ENCODE peak calls at places on chromosomes 12 and 14, in six cellular contexts. T is neural progenitor cell, V is HCT116, Y is PC-3, F is GM23338, D is MM.1S. E is an unnamed sample.

GRCh38 chr14:89757313-89757939 is 197.1 kb downstream of the EFCAB11 start:
- DNase-seq in D (no peak), T (no peak), V (no peak), F (no peak), Y (no peak), E (no peak)

GRCh38 chr12:108371801-108372344 is 32.8 kb upstream of the CMKLR1 start:
- DNase-seq in Y (no peak), D (no peak), T (no peak), V (no peak), F (no peak), E (peak; percentile 48)

GRCh38 chr12:1821805-1822204 is 1.4 kb downstream of the LRTM2 start:
- DNase-seq in D (no peak), F (no peak), T (peak; percentile 23), V (no peak), Y (no peak), E (no peak)

GRCh38 chr14:61178226-61179060 is 102.7 kb downstream of the TMEM30B start:
- DNase-seq in F (no peak), T (no peak), V (peak; percentile 83), Y (peak; percentile 99), D (peak; percentile 35), E (peak; percentile 29)

GRCh38 chr14:92539875-92540274 is 26.3 kb downstream of the RIN3 start:
- DNase-seq in T (no peak), F (no peak), D (no peak), V (no peak), Y (no peak), E (no peak)

GRCh38 chr12:12995088-12995487 is 5.0 kb downstream of the HEBP1 start:
- DNase-seq in V (no peak), Y (no peak), F (no peak), T (no peak), D (no peak), E (no peak)

GRCh38 chr12:86249856-86250255 is 6.3 kb downstream of the MGAT4C start:
- DNase-seq in Y (no peak), T (no peak), D (no peak), F (no peak), V (no peak), E (no peak)

GRCh38 chr14:78598046-78598652 is 428.0 kb downstream of the NRXN3 start:
- DNase-seq in D (peak; percentile 58), Y (peak; percentile 74), F (peak; percentile 89), V (peak; percentile 29), T (peak; percentile 88), E (peak; percentile 83)

GRCh38 chr14:75861161-75861621 is 120.6 kb downstream of the TGFB3 start:
- DNase-seq in D (peak; percentile 12), T (no peak), Y (peak; percentile 56), V (peak; percentile 56), F (peak; percentile 77), E (peak; percentile 48)

GRCh38 chr12:67096533-67097318 is 172.4 kb upstream of the CAND1 start:
- DNase-seq in Y (peak; percentile 19), D (no peak), T (no peak), F (no peak), V (no peak), E (no peak)

GRCh38 chr12:64688715-64689114 is 70.5 kb downstream of the GNS start:
- DNase-seq in Y (no peak), D (no peak), V (no peak), T (no peak), F (no peak), E (no peak)

GRCh38 chr12:43112101-43112661 is 439.8 kb downstream of the ADAMTS20 start:
- DNase-seq in Y (no peak), D (no peak), F (no peak), V (no peak), T (no peak), E (peak; percentile 21)

GRCh38 chr12:4270016-4270669 is 3.4 kb upstream of the CCND2 start:
- DNase-seq in T (peak; percentile 11), Y (no peak), D (peak; percentile 45), F (peak; percentile 35), V (no peak), E (no peak)
- TF ChIP-seq EZH2 in T (peak; percentile 91), Y (no peak), D (no peak), F (peak; percentile 48), V (no peak), E (no peak)

GRCh38 chr12:40192704-40193255 is 32.0 kb upstream of the LRRK2 start:
- DNase-seq in Y (no peak), T (no peak), D (no peak), V (no peak), F (no peak), E (no peak)

GRCh38 chr12:40184493-40185302 is 40.1 kb upstream of the LRRK2 start:
- DNase-seq in Y (no peak), D (no peak), V (no peak), F (no peak), T (no peak), E (no peak)

GRCh38 chr12:40185303-40185693 is 39.5 kb upstream of the LRRK2 start:
- DNase-seq in T (no peak), F (no peak), V (no peak), Y (no peak), D (no peak), E (no peak)

GRCh38 chr12:40183745-40184144 is 41.1 kb upstream of the LRRK2 start:
- DNase-seq in D (no peak), T (no peak), Y (no peak), V (no peak), F (no peak), E (no peak)

DNA sequence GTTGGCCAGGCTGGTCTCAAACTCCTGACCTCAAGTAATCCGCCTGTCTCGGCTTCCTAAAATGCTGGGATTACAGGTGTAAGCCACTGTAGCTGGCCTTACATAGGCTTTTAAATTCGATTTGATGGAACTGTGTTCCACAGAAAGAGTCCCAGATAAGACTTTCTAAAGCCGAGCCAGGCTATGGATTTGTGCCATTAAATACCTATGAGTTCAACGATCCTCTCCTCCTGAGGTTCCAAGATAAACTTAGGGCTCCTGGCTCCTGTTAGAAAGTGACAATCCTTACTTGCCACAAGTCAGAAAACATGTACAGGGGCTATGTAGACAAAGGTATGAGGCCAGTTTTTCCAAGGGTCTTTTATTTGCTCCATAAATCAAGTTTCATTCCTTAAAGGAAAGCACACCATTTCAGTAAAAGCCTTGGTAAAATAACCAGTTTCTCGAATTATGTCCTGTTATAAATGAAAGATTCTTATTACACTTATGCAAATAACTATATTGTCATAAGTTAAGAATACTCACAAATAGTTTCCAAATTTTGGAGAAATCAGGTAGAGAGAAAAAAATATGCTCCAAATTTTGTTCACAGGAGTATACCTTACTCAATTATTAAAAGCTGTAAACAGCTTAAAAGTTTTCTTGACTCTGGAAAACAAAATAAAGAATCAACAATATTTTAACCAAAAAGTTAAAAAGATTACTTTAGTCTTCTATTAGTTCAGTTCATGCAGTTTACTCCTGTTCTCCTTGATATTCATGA is 36.1 kb upstream of the LRRK2 start:
- DNase-seq in Y (no peak), D (no peak), T (no peak), F (no peak), V (no peak), E (no peak)
- TF ChIP-seq EZH2phosphoT487 in Y (no peak), D (no peak), T (no peak), F (no peak), V (no peak), E (no peak)

GRCh38 chr12:122079038-122079531 is 529 bp downstream of the MLXIP start:
- DNase-seq in T (peak; percentile 54), D (peak; percentile 6), V (no peak), F (peak; percentile 62), Y (peak; percentile 39), E (peak; percentile 43)

GRCh38 chr12:122081108-122081696 is 2.6 kb downstream of the MLXIP start:
- DNase-seq in D (peak; percentile 9), V (no peak), T (no peak), Y (peak; percentile 92), F (no peak), E (no peak)

GRCh38 chr12:122078141-122079037 is at the start of gene MLXIP:
- DNase-seq in Y (peak; percentile 96), T (peak; percentile 97), D (peak; percentile 87), V (peak; percentile 72), F (peak; percentile 97), E (peak; percentile 98)

GRCh38 chr12:122080149-122081107 is 1.9 kb downstream of the MLXIP start:
- DNase-seq in Y (peak; percentile 92), T (peak; percentile 40), D (peak; percentile 6), F (peak; percentile 63), V (no peak), E (peak; percentile 52)

DNA sequence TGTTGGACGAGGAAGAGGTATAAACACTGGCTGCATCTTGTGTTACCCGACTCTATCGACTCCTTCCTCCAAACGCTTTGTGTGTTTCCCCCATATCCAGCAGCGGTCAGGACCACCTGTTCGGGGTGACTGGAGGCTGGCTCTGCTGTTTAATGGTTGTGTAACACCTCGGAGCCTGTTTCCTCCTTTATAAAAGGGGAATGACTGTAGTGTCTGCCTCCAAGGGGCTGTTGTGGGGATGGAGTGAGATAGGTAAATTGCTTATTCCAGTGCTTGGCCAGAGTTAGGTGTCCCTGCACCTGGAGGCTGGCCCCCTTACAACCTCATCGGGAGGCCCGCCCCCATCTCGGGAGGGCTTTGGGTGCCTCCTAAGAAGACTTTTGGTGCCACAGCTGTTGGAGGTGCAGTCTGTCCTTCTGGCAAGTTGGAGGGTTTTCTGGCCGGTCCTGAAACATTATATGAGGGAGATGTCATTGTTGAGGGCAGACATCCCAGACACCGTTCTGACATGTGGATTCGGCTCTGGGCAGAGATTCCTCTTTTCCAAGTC is 1.1 kb downstream of the MLXIP start:
- DNase-seq in T (no peak), Y (no peak), V (no peak), F (no peak), D (no peak), E (no peak)
- TF ChIP-seq EZH2 in T (peak; percentile 80), Y (no peak), V (no peak), F (no peak), D (no peak), E (no peak)

GRCh38 chr12:124422142-124422569 is 127.3 kb downstream of the RFLNA start:
- DNase-seq in T (no peak), D (no peak), V (no peak), Y (peak; percentile 78), F (no peak), E (peak; percentile 72)

GRCh38 chr12:124419292-124420040 is 124.6 kb downstream of the RFLNA start:
- DNase-seq in Y (no peak), T (no peak), D (no peak), F (no peak), V (no peak), E (no peak)

GRCh38 chr12:124420041-124420765 is 125.3 kb downstream of the RFLNA start:
- DNase-seq in F (no peak), V (no peak), D (no peak), Y (no peak), T (no peak), E (no peak)

GRCh38 chr12:124422570-124423523 is 128.0 kb downstream of the RFLNA start:
- DNase-seq in V (peak; percentile 84), F (no peak), T (no peak), Y (peak; percentile 91), D (no peak), E (peak; percentile 89)

DNA sequence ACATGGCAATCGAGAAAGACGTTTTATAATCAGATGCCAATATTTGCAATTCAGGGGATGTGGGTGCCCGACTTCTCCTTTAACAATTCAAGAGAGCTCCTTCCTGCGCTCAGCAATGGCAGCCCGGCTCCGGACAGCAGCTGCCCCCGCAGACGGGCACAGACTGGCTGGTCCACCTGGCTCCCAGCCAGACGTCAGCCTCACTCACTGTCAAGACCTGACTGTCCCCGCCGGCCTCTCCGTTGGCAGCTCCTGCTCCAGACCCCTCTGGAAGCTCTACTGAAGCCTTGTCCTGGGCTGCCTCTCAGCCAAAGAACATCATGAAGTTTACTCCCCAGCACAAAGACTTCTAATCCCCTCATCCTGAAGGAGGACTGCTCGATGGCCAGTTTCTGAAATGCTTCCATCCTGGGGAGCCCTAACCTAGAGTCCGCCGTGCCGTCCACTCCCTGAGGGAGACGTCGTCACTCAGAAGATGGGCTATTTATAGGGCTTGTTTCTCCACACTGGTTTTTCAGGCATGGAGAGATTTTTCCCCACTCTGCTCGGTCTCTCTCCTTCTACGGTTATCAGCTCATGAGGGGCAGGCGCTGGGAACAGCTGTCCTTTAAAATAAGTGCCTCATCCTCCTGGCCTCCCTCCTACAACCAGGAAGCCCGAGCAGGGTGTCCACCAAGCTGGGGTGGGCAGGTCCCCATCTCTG is 126.2 kb downstream of the RFLNA start:
- DNase-seq in T (no peak), Y (no peak), V (no peak), D (no peak), F (no peak), E (no peak)
- TF ChIP-seq EZH2phosphoT487 in T (no peak), Y (no peak), V (no peak), D (no peak), F (no peak), E (no peak)